ENCODE peak calls at places on chromosomes 3 and 15, in eight cellular contexts. C, L, E, W, Y, S, D and R are unnamed samples.

GRCh38 chr3:14144423-14145075 is 19.7 kb downstream of the TMEM43 start:
- DNase-seq in Y (peak), D (peak), S (peak), W (peak), E (peak), C (peak), L (peak), R (peak)

GRCh38 chr3:176951586-176952292 is 245.5 kb downstream of the TBL1XR1 start:
- DNase-seq in L (no peak), D (no peak), C (no peak), S (no peak), E (no peak), Y (no peak), W (no peak), R (no peak)

GRCh38 chr15:65939901-65940617 is 70.8 kb downstream of the RAB11A start:
- DNase-seq in D (peak), L (no peak), S (peak), E (peak), Y (no peak), W (peak), C (peak), R (no peak)

GRCh38 chr3:65995030-65995429 is 43.7 kb downstream of the MAGI1 start:
- DNase-seq in W (peak), C (no peak), Y (no peak), S (no peak), L (no peak), D (peak), E (no peak), R (no peak)

GRCh38 chr15:70758790-70759462 is 4.4 kb downstream of the UACA start:
- DNase-seq in S (no peak), D (no peak), E (no peak), C (no peak), W (no peak), L (no peak), Y (no peak), R (no peak)

GRCh38 chr3:178389258-178389657 is 147.0 kb upstream of the KCNMB2 start:
- DNase-seq in S (no peak), C (no peak), E (no peak), D (no peak), L (no peak), Y (no peak), W (no peak), R (no peak)

GRCh38 chr3:101224739-101225138 is 95.6 kb downstream of the IMPG2 start:
- DNase-seq in L (no peak), W (no peak), C (no peak), E (no peak), S (no peak), D (no peak), Y (no peak), R (no peak)

GRCh38 chr3:27708246-27708645 is 13.9 kb downstream of the EOMES start:
- DNase-seq in L (no peak), C (no peak), E (no peak), S (no peak), Y (no peak), W (peak), D (no peak), R (no peak)

GRCh38 chr15:48388017-48388936 is 57.0 kb downstream of the DUT start:
- DNase-seq in E (no peak), S (no peak), C (no peak), D (no peak), L (no peak), W (no peak), Y (no peak), R (no peak)

GRCh38 chr15:28115871-28116270 is 16.8 kb upstream of the OCA2 start:
- DNase-seq in W (no peak), C (peak), D (no peak), Y (no peak), L (no peak), S (no peak), E (no peak), R (no peak)

GRCh38 chr15:36313021-36313420 is 266.4 kb upstream of the CDIN1 start:
- DNase-seq in D (peak), Y (no peak), L (no peak), W (no peak), C (no peak), S (no peak), E (no peak), R (no peak)

GRCh38 chr15:99590913-99591646 is 25.3 kb downstream of the MEF2A start:
- DNase-seq in D (no peak), C (no peak), L (no peak), Y (no peak), E (no peak), W (no peak), S (no peak), R (no peak)

GRCh38 chr3:69948246-69948862 is 51.2 kb upstream of the SAMMSON start:
- DNase-seq in C (no peak), Y (no peak), D (peak), E (peak), S (peak), W (peak), L (no peak), R (no peak)

GRCh38 chr15:77025066-77025435 is 30.1 kb downstream of the PSTPIP1 start:
- DNase-seq in W (no peak), L (no peak), Y (no peak), C (no peak), D (no peak), E (no peak), S (no peak), R (no peak)

GRCh38 chr15:69141286-69141701 is 19.1 kb upstream of the GLCE start:
- DNase-seq in D (peak), L (no peak), Y (no peak), W (peak), E (no peak), C (no peak), S (peak), R (no peak)

GRCh38 chr3:12722205-12722604 is 36.9 kb downstream of the TMEM40 start:
- DNase-seq in D (no peak), Y (no peak), L (no peak), W (no peak), S (no peak), C (no peak), E (no peak), R (no peak)

GRCh38 chr3:189269356-189269755 is 97.6 kb downstream of the TPRG1 start:
- DNase-seq in C (no peak), W (peak), Y (no peak), D (peak), E (no peak), L (no peak), S (no peak), R (no peak)

GRCh38 chr15:40844543-40844981 is 714 bp downstream of the SPINT1 start:
- DNase-seq in S (no peak), Y (peak), C (no peak), W (peak), E (no peak), D (peak), L (peak), R (no peak)

GRCh38 chr3:148128136-148128535 is 569.6 kb upstream of the AGTR1 start:
- DNase-seq in E (no peak), Y (no peak), L (no peak), W (no peak), S (peak), D (no peak), C (no peak), R (no peak)

GRCh38 chr3:76171647-76172046 is 386.3 kb upstream of the ZNF717 start:
- DNase-seq in W (no peak), D (no peak), S (no peak), C (no peak), Y (no peak), E (no peak), L (no peak), R (no peak)

GRCh38 chr15:79640206-79640605 is 208.1 kb downstream of the MINAR1 start:
- DNase-seq in L (no peak), C (peak), E (peak), D (peak), Y (no peak), S (peak), W (peak), R (no peak)

GRCh38 chr3:157515398-157515797 is 12.2 kb upstream of the VEPH1 start:
- DNase-seq in C (no peak), E (no peak), L (no peak), W (no peak), D (no peak), S (no peak), Y (no peak), R (no peak)

GRCh38 chr15:24857777-24858176 is 97.0 kb upstream of the SNRPN start:
- DNase-seq in L (no peak), S (no peak), C (no peak), E (no peak), Y (no peak), D (no peak), W (no peak), R (no peak)

GRCh38 chr3:101325393-101326134 is 5.2 kb upstream of the IMPG2 start:
- DNase-seq in Y (no peak), D (no peak), W (no peak), L (no peak), S (no peak), E (no peak), C (no peak), R (no peak)

GRCh38 chr3:49104052-49104426 is 518 bp downstream of the QARS1 start:
- DNase-seq in L (no peak), C (no peak), Y (peak), S (no peak), D (no peak), W (no peak), E (no peak), R (no peak)

GRCh38 chr3:82133070-82133606 is 371.7 kb upstream of the GBE1 start:
- DNase-seq in C (peak), S (peak), L (no peak), Y (peak), D (peak), W (peak), E (peak), R (no peak)

GRCh38 chr3:7707192-7707591 is 794.4 kb upstream of the LMCD1 start:
- DNase-seq in Y (no peak), L (no peak), C (no peak), W (no peak), D (no peak), E (no peak), S (no peak), R (no peak)

GRCh38 chr3:43923101-43923979 is 232.6 kb downstream of the ABHD5 start:
- DNase-seq in L (peak), Y (no peak), D (no peak), E (no peak), C (no peak), S (no peak), W (no peak), R (no peak)

GRCh38 chr3:58640700-58641372 is 25.7 kb downstream of the FAM3D start:
- DNase-seq in D (peak), L (peak), S (peak), E (no peak), Y (peak), W (peak), C (peak), R (no peak)

GRCh38 chr3:168096210-168096795 is 579 bp upstream of the GOLIM4 start:
- DNase-seq in S (peak), D (peak), W (peak), E (peak), L (peak), Y (no peak), C (peak), R (no peak)

GRCh38 chr15:62606376-62607164 is 436.0 kb upstream of the TPM1 start:
- DNase-seq in C (no peak), Y (no peak), L (no peak), E (peak), D (peak), S (peak), W (peak), R (no peak)

GRCh38 chr15:41791970-41792637 is 17.8 kb downstream of the MAPKBP1 start:
- DNase-seq in L (no peak), D (no peak), S (no peak), E (no peak), Y (no peak), W (no peak), C (no peak), R (no peak)

GRCh38 chr3:63814300-63814699 is 4.8 kb upstream of the C3orf49 start:
- DNase-seq in C (no peak), W (no peak), E (no peak), S (no peak), L (no peak), D (peak), Y (no peak), R (no peak)

GRCh38 chr15:39704684-39705083 is 78.0 kb downstream of the FSIP1 start:
- DNase-seq in Y (no peak), D (no peak), L (no peak), E (no peak), W (no peak), S (no peak), C (no peak), R (no peak)

GRCh38 chr15:64773606-64774555 is 1.5 kb downstream of the RBPMS2 start:
- DNase-seq in D (no peak), S (no peak), W (no peak), L (peak), Y (no peak), C (no peak), E (no peak), R (no peak)

GRCh38 chr3:15941958-15942357 is 144.2 kb upstream of the ANKRD28 start:
- DNase-seq in D (no peak), E (no peak), C (no peak), L (no peak), W (no peak), S (no peak), Y (no peak), R (no peak)

GRCh38 chr15:79593119-79593869 is 161.2 kb downstream of the MINAR1 start:
- DNase-seq in Y (no peak), L (no peak), C (no peak), S (no peak), E (no peak), W (peak), D (peak), R (no peak)